ENCODE peak calls at places on chromosomes 11 and 22, in eight cellular contexts. X, A, Y, M, D, K, N and I are unnamed samples.

GRCh38 chr11:61158691-61159381 is 2.4 kb downstream of the VPS37C start:
- DNase-seq in X (no peak), A (peak; percentile 57), Y (no peak), M (peak; percentile 28), D (no peak), K (no peak), N (no peak), I (no peak)

GRCh38 chr11:46363031-46363407 is 15.8 kb downstream of the DGKZ start:
- DNase-seq in X (no peak), A (no peak), Y (no peak), M (no peak), D (no peak), K (no peak), N (peak; percentile 61), I (no peak)

GRCh38 chr11:129331217-129331616 is 44.4 kb upstream of the BARX2 start:
- DNase-seq in X (no peak), A (no peak), Y (no peak), M (no peak), D (peak; percentile 38), K (no peak), N (no peak), I (no peak)

GRCh38 chr22:30822216-30823014 is 127.7 kb downstream of the OSBP2 start:
- DNase-seq in X (no peak), A (peak; percentile 64), Y (no peak), M (no peak), D (no peak), K (peak; percentile 35), N (no peak), I (no peak)

GRCh38 chr11:11628651-11629050 is 6.8 kb upstream of the GALNT18 start:
- DNase-seq in X (no peak), A (no peak), Y (no peak), M (no peak), D (no peak), K (no peak), N (no peak), I (no peak)

GRCh38 chr11:86365566-86365965 is 9.1 kb upstream of the CCDC81 start:
- DNase-seq in X (no peak), A (no peak), Y (no peak), M (peak; percentile 33), D (no peak), K (no peak), N (no peak), I (no peak)

GRCh38 chr11:38952698-38953097 is 2354.7 kb upstream of the RAG2 start:
- DNase-seq in X (no peak), A (no peak), Y (no peak), M (no peak), D (no peak), K (no peak), N (no peak), I (no peak)

GRCh38 chr11:133841279-133842043 is 3.9 kb downstream of the SPATA19 start:
- DNase-seq in X (no peak), A (peak; percentile 2), Y (no peak), M (no peak), D (no peak), K (no peak), N (no peak), I (no peak)

GRCh38 chr22:31122532-31123291 is at the start of gene INPP5J:
- DNase-seq in X (peak; percentile 70), A (peak; percentile 78), Y (no peak), M (no peak), D (peak; percentile 74), K (no peak), N (peak; percentile 75), I (peak; percentile 35)

GRCh38 chr22:30094804-30095203 is 14.5 kb downstream of the HORMAD2 start:
- DNase-seq in X (no peak), A (no peak), Y (no peak), M (no peak), D (no peak), K (no peak), N (no peak), I (no peak)

GRCh38 chr11:43943931-43944751 is 1.7 kb downstream of the C11orf96 start:
- DNase-seq in X (no peak), A (peak; percentile 54), Y (no peak), M (no peak), D (no peak), K (no peak), N (no peak), I (no peak)

GRCh38 chr11:17015639-17016125 is 1.5 kb upstream of the PLEKHA7 start:
- DNase-seq in X (no peak), A (no peak), Y (no peak), M (no peak), D (peak; percentile 78), K (peak; percentile 40), N (no peak), I (no peak)

GRCh38 chr11:81874627-81875026 is 859.0 kb downstream of the FAM181B start:
- DNase-seq in X (peak; percentile 72), A (no peak), Y (no peak), M (no peak), D (no peak), K (no peak), N (no peak), I (no peak)